ENCODE peak calls at places on chromosomes 2 and 18, in seven cellular contexts. D, A, U, K, L, P and S are unnamed samples.

GRCh38 chr2:109402980-109403840 is 210.6 kb downstream of the SEPTIN10 start:
- DNase-seq in P (no peak), L (no peak), A (no peak), K (no peak), D (no peak), U (no peak), S (peak)

GRCh38 chr2:156340818-156341481 is 8.4 kb upstream of the NR4A2 start:
- DNase-seq in U (no peak), L (no peak), K (no peak), P (peak), D (no peak), A (no peak), S (peak)

GRCh38 chr2:96245609-96246390 is 20.0 kb downstream of the TMEM127 start:
- DNase-seq in A (no peak), L (no peak), U (no peak), P (no peak), K (no peak), D (no peak), S (peak)

GRCh38 chr2:7672027-7672684 is 754.9 kb downstream of the RNF144A start:
- DNase-seq in D (no peak), A (peak), K (peak), U (peak), P (peak), L (no peak), S (peak)

GRCh38 chr2:56565143-56565542 is 381.4 kb downstream of the CCDC85A start:
- DNase-seq in K (no peak), U (no peak), P (no peak), L (no peak), A (no peak), D (no peak), S (no peak)

GRCh38 chr2:135960598-135961551 is 24.6 kb downstream of the DARS1 start:
- DNase-seq in U (no peak), A (no peak), D (no peak), P (no peak), L (no peak), K (no peak), S (no peak)

GRCh38 chr2:5723791-5724735 is 31.9 kb downstream of the SOX11 start:
- DNase-seq in D (no peak), A (no peak), P (no peak), U (no peak), K (no peak), L (no peak), S (no peak)

GRCh38 chr2:105546623-105546964 is 147.7 kb upstream of the FHL2 start:
- DNase-seq in K (no peak), D (no peak), P (no peak), A (no peak), U (no peak), L (no peak), S (no peak)

GRCh38 chr18:63823516-63824219 is 48.5 kb downstream of the SERPINB7 start:
- DNase-seq in U (peak), D (no peak), P (peak), A (peak), L (peak), K (no peak), S (peak)

GRCh38 chr2:41932241-41933034 is 115.4 kb upstream of the PKDCC start:
- DNase-seq in K (no peak), P (peak), U (peak), D (peak), A (peak), L (peak), S (no peak)

GRCh38 chr2:12778369-12778768 is 61.6 kb downstream of the TRIB2 start:
- DNase-seq in D (no peak), U (no peak), K (no peak), A (no peak), L (no peak), P (no peak), S (no peak)

GRCh38 chr2:102109016-102109415 is 33.5 kb upstream of the IL1R1 start:
- DNase-seq in L (no peak), K (no peak), P (no peak), A (no peak), D (no peak), U (no peak), S (no peak)
- TF ChIP-seq POLR2A in L (no peak), K (no peak), P (no peak), A (no peak), D (no peak), U (no peak), S (no peak)

GRCh38 chr2:131674174-131674507 is 146.5 kb downstream of the CCDC74A start:
- DNase-seq in K (no peak), U (no peak), A (no peak), L (no peak), P (no peak), D (no peak), S (no peak)

GRCh38 chr2:131673400-131674173 is 145.9 kb downstream of the CCDC74A start:
- DNase-seq in U (peak), P (peak), A (peak), D (peak), K (peak), L (peak), S (peak)
- H3K4me3 ChIP-seq in U (no peak), P (no peak), A (peak), D (peak), K (peak), L (peak), S (peak)

GRCh38 chr2:32250290-32250689 is 14.4 kb downstream of the NLRC4 start:
- DNase-seq in U (no peak), L (no peak), K (no peak), A (no peak), P (no peak), D (no peak), S (no peak)
- TF ChIP-seq POLR2A in U (no peak), L (no peak), K (no peak), A (no peak), P (no peak), D (no peak), S (no peak)

GRCh38 chr2:183542593-183542992 is 418.4 kb downstream of the NUP35 start:
- DNase-seq in U (no peak), P (peak), A (no peak), L (no peak), K (no peak), D (no peak), S (no peak)

GRCh38 chr2:183543222-183543621 is 419.0 kb downstream of the NUP35 start:
- DNase-seq in L (no peak), D (no peak), A (no peak), P (peak), U (no peak), K (no peak), S (no peak)

GRCh38 chr2:183541766-183542165 is 417.5 kb downstream of the NUP35 start:
- DNase-seq in D (no peak), U (no peak), P (peak), A (no peak), L (no peak), K (no peak), S (no peak)

DNA sequence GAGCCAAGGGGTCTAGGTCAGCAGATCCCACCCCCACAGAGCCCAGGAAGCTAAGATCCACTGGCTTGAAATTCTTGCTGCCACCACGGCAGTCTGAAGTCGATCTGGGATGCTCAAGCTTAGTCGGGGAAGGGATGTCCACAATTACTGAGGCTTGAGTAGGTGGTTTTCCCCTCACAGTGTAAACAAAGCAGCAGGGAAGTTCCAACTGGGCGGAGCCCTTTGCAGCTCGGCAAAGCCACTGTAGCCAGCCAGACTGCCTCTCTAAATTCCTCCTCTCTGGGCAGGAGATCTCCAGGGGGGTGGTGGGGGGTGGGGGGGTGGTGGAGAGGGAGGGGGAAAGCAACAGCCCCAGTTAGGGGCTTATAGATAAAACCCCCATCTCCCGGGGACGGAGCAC is 419.5 kb downstream of the NUP35 start:
- DNase-seq in U (no peak), P (peak), K (no peak), D (no peak), A (no peak), L (no peak), S (no peak)
- H3K4me3 ChIP-seq in U (no peak), P (no peak), K (no peak), D (no peak), A (no peak), L (no peak), S (no peak)

DNA sequence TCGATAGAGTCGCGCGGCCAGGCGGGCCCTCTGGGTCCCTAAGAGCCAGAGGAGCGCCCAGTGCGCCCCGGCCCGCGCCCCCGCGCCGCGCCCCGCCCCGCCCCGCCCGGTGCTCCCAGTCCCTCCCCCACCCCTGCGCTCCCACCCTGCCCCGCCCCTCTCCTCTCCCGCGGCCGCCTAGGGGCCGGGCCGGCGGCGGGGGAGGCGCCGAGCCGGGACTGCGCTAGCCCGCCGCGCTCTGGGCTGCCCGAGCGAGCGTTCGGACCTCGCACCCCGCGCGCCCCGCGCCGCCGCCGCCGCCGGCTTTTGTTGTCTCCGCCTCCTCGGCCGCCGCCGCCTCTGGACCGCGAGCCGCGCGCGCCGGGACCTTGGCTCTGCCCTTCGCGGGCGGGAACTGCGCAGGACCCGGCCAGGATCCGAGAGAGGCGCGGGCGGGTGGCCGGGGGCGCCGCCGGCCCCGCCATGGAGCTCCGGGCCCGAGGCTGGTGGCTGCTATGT is at the start of gene GPC1:
- DNase-seq in U (peak), D (peak), K (peak), P (peak), A (peak), L (peak), S (no peak)
- TF ChIP-seq POLR2A in U (no peak), D (peak), K (peak), P (no peak), A (no peak), L (no peak), S (no peak)